ENCODE peak calls at places on chromosomes 6 and 20, in ten cellular contexts. One of them, this sample, is unnamed.

GRCh38 chr6:24228681-24229255 is 102.8 kb downstream of the NRSN1 start:
- DNase-seq in activated CD4-positive, alpha-beta T cell treated with anti-CD3 and anti-CD28 coated beads, Interleukin-2, amount 50 U/mL, for 48 hours: no peak
- DNase-seq in WTC11: no peak
- DNase-seq in stimulated activated naive CD8-positive, alpha-beta T cell treated with anti-CD3 and anti-CD28 coated beads, Interleukin-15, amount 100 ng/mL, for 72 hours: peak; percentile 26
- DNase-seq in tibial artery: no peak
- DNase-seq in AG09309: no peak
- DNase-seq in HT-29: no peak
- DNase-seq in SJSA1: no peak
- DNase-seq in PC-9: no peak
- DNase-seq in GOT3: no peak
- DNase-seq in this sample: no peak

GRCh38 chr6:28603920-28604319 is 78.2 kb downstream of the GPX5 start:
- DNase-seq in activated CD4-positive, alpha-beta T cell treated with anti-CD3 and anti-CD28 coated beads, Interleukin-2, amount 50 U/mL, for 48 hours: no peak
- DNase-seq in WTC11: no peak
- DNase-seq in stimulated activated naive CD8-positive, alpha-beta T cell treated with anti-CD3 and anti-CD28 coated beads, Interleukin-15, amount 100 ng/mL, for 72 hours: no peak
- DNase-seq in tibial artery: no peak
- DNase-seq in AG09309: no peak
- DNase-seq in HT-29: no peak
- DNase-seq in SJSA1: no peak
- DNase-seq in PC-9: no peak
- DNase-seq in GOT3: no peak
- DNase-seq in this sample: peak; percentile 49

GRCh38 chr6:143673638-143674037 is 4.1 kb upstream of the PHACTR2 start:
- DNase-seq in activated CD4-positive, alpha-beta T cell treated with anti-CD3 and anti-CD28 coated beads, Interleukin-2, amount 50 U/mL, for 48 hours: no peak
- DNase-seq in WTC11: no peak
- DNase-seq in stimulated activated naive CD8-positive, alpha-beta T cell treated with anti-CD3 and anti-CD28 coated beads, Interleukin-15, amount 100 ng/mL, for 72 hours: no peak
- DNase-seq in tibial artery: no peak
- DNase-seq in AG09309: peak; percentile 54
- DNase-seq in HT-29: peak; percentile 73
- DNase-seq in SJSA1: peak; percentile 82
- DNase-seq in PC-9: peak; percentile 96
- DNase-seq in GOT3: no peak
- DNase-seq in this sample: peak; percentile 50

GRCh38 chr6:51467231-51467952 is 620.0 kb downstream of the PKHD1 start:
- DNase-seq in activated CD4-positive, alpha-beta T cell treated with anti-CD3 and anti-CD28 coated beads, Interleukin-2, amount 50 U/mL, for 48 hours: no peak
- DNase-seq in WTC11: no peak
- DNase-seq in stimulated activated naive CD8-positive, alpha-beta T cell treated with anti-CD3 and anti-CD28 coated beads, Interleukin-15, amount 100 ng/mL, for 72 hours: no peak
- DNase-seq in tibial artery: no peak
- DNase-seq in AG09309: no peak
- DNase-seq in HT-29: no peak
- DNase-seq in SJSA1: no peak
- DNase-seq in PC-9: no peak
- DNase-seq in GOT3: no peak
- DNase-seq in this sample: no peak

GRCh38 chr6:93468291-93468690 is 48.9 kb upstream of the EPHA7 start:
- DNase-seq in activated CD4-positive, alpha-beta T cell treated with anti-CD3 and anti-CD28 coated beads, Interleukin-2, amount 50 U/mL, for 48 hours: no peak
- DNase-seq in WTC11: peak; percentile 12
- DNase-seq in stimulated activated naive CD8-positive, alpha-beta T cell treated with anti-CD3 and anti-CD28 coated beads, Interleukin-15, amount 100 ng/mL, for 72 hours: no peak
- DNase-seq in tibial artery: no peak
- DNase-seq in AG09309: no peak
- DNase-seq in HT-29: no peak
- DNase-seq in SJSA1: no peak
- DNase-seq in PC-9: no peak
- DNase-seq in GOT3: no peak
- DNase-seq in this sample: peak; percentile 68

GRCh38 chr20:8234580-8234979 is 102.5 kb downstream of the PLCB1 start:
- DNase-seq in activated CD4-positive, alpha-beta T cell treated with anti-CD3 and anti-CD28 coated beads, Interleukin-2, amount 50 U/mL, for 48 hours: no peak
- DNase-seq in WTC11: no peak
- DNase-seq in stimulated activated naive CD8-positive, alpha-beta T cell treated with anti-CD3 and anti-CD28 coated beads, Interleukin-15, amount 100 ng/mL, for 72 hours: no peak
- DNase-seq in tibial artery: no peak
- DNase-seq in AG09309: no peak
- DNase-seq in HT-29: no peak
- DNase-seq in SJSA1: no peak
- DNase-seq in PC-9: no peak
- DNase-seq in GOT3: no peak
- DNase-seq in this sample: no peak

GRCh38 chr20:49615401-49616153 is 47.6 kb upstream of the PTGIS start:
- DNase-seq in activated CD4-positive, alpha-beta T cell treated with anti-CD3 and anti-CD28 coated beads, Interleukin-2, amount 50 U/mL, for 48 hours: no peak
- DNase-seq in WTC11: no peak
- DNase-seq in stimulated activated naive CD8-positive, alpha-beta T cell treated with anti-CD3 and anti-CD28 coated beads, Interleukin-15, amount 100 ng/mL, for 72 hours: no peak
- DNase-seq in tibial artery: no peak
- DNase-seq in AG09309: no peak
- DNase-seq in HT-29: peak; percentile 94
- DNase-seq in SJSA1: no peak
- DNase-seq in PC-9: peak; percentile 98
- DNase-seq in GOT3: no peak
- DNase-seq in this sample: no peak

GRCh38 chr20:19048898-19049889 is 163.2 kb upstream of the SLC24A3 start:
- DNase-seq in activated CD4-positive, alpha-beta T cell treated with anti-CD3 and anti-CD28 coated beads, Interleukin-2, amount 50 U/mL, for 48 hours: no peak
- DNase-seq in WTC11: no peak
- DNase-seq in stimulated activated naive CD8-positive, alpha-beta T cell treated with anti-CD3 and anti-CD28 coated beads, Interleukin-15, amount 100 ng/mL, for 72 hours: no peak
- DNase-seq in tibial artery: no peak
- DNase-seq in AG09309: no peak
- DNase-seq in HT-29: no peak
- DNase-seq in SJSA1: no peak
- DNase-seq in PC-9: no peak
- DNase-seq in GOT3: no peak
- DNase-seq in this sample: no peak

GRCh38 chr6:144390202-144390601 is 105.1 kb downstream of the UTRN start:
- DNase-seq in activated CD4-positive, alpha-beta T cell treated with anti-CD3 and anti-CD28 coated beads, Interleukin-2, amount 50 U/mL, for 48 hours: no peak
- DNase-seq in WTC11: no peak
- DNase-seq in stimulated activated naive CD8-positive, alpha-beta T cell treated with anti-CD3 and anti-CD28 coated beads, Interleukin-15, amount 100 ng/mL, for 72 hours: no peak
- DNase-seq in tibial artery: no peak
- DNase-seq in AG09309: no peak
- DNase-seq in HT-29: no peak
- DNase-seq in SJSA1: no peak
- DNase-seq in PC-9: no peak
- DNase-seq in GOT3: no peak
- DNase-seq in this sample: no peak

GRCh38 chr6:104357928-104358327 is 501.8 kb downstream of the HACE1 start:
- DNase-seq in activated CD4-positive, alpha-beta T cell treated with anti-CD3 and anti-CD28 coated beads, Interleukin-2, amount 50 U/mL, for 48 hours: no peak
- DNase-seq in WTC11: no peak
- DNase-seq in stimulated activated naive CD8-positive, alpha-beta T cell treated with anti-CD3 and anti-CD28 coated beads, Interleukin-15, amount 100 ng/mL, for 72 hours: no peak
- DNase-seq in tibial artery: no peak
- DNase-seq in AG09309: no peak
- DNase-seq in HT-29: no peak
- DNase-seq in SJSA1: no peak
- DNase-seq in PC-9: no peak
- DNase-seq in GOT3: no peak
- DNase-seq in this sample: no peak

GRCh38 chr20:51985013-51985415 is 182.7 kb upstream of the SALL4 start:
- DNase-seq in activated CD4-positive, alpha-beta T cell treated with anti-CD3 and anti-CD28 coated beads, Interleukin-2, amount 50 U/mL, for 48 hours: no peak
- DNase-seq in WTC11: no peak
- DNase-seq in stimulated activated naive CD8-positive, alpha-beta T cell treated with anti-CD3 and anti-CD28 coated beads, Interleukin-15, amount 100 ng/mL, for 72 hours: no peak
- DNase-seq in tibial artery: no peak
- DNase-seq in AG09309: peak; percentile 98
- DNase-seq in HT-29: peak; percentile 78
- DNase-seq in SJSA1: peak; percentile 87
- DNase-seq in PC-9: peak; percentile 99
- DNase-seq in GOT3: no peak
- DNase-seq in this sample: peak; percentile 62

GRCh38 chr6:146032387-146032786 is 3.5 kb downstream of the GRM1 start:
- DNase-seq in activated CD4-positive, alpha-beta T cell treated with anti-CD3 and anti-CD28 coated beads, Interleukin-2, amount 50 U/mL, for 48 hours: no peak
- DNase-seq in WTC11: no peak
- DNase-seq in stimulated activated naive CD8-positive, alpha-beta T cell treated with anti-CD3 and anti-CD28 coated beads, Interleukin-15, amount 100 ng/mL, for 72 hours: no peak
- DNase-seq in tibial artery: no peak
- DNase-seq in AG09309: no peak
- DNase-seq in HT-29: no peak
- DNase-seq in SJSA1: no peak
- DNase-seq in PC-9: no peak
- DNase-seq in GOT3: no peak
- DNase-seq in this sample: no peak

GRCh38 chr20:45823949-45824835 is 2.9 kb downstream of the TNNC2 start:
- DNase-seq in activated CD4-positive, alpha-beta T cell treated with anti-CD3 and anti-CD28 coated beads, Interleukin-2, amount 50 U/mL, for 48 hours: peak; percentile 50
- DNase-seq in WTC11: peak; percentile 81
- DNase-seq in stimulated activated naive CD8-positive, alpha-beta T cell treated with anti-CD3 and anti-CD28 coated beads, Interleukin-15, amount 100 ng/mL, for 72 hours: peak; percentile 65
- DNase-seq in tibial artery: no peak
- DNase-seq in AG09309: no peak
- DNase-seq in HT-29: peak; percentile 71
- DNase-seq in SJSA1: no peak
- DNase-seq in PC-9: peak; percentile 20
- DNase-seq in GOT3: no peak
- DNase-seq in this sample: peak; percentile 89

GRCh38 chr20:24533449-24533848 is 64.0 kb downstream of the SYNDIG1 start:
- DNase-seq in activated CD4-positive, alpha-beta T cell treated with anti-CD3 and anti-CD28 coated beads, Interleukin-2, amount 50 U/mL, for 48 hours: no peak
- DNase-seq in WTC11: peak; percentile 22
- DNase-seq in stimulated activated naive CD8-positive, alpha-beta T cell treated with anti-CD3 and anti-CD28 coated beads, Interleukin-15, amount 100 ng/mL, for 72 hours: no peak
- DNase-seq in tibial artery: no peak
- DNase-seq in AG09309: no peak
- DNase-seq in HT-29: peak; percentile 7
- DNase-seq in SJSA1: no peak
- DNase-seq in PC-9: no peak
- DNase-seq in GOT3: no peak
- DNase-seq in this sample: peak; percentile 34

GRCh38 chr6:160992323-160993314 is 1.1 kb downstream of the MAP3K4 start:
- DNase-seq in activated CD4-positive, alpha-beta T cell treated with anti-CD3 and anti-CD28 coated beads, Interleukin-2, amount 50 U/mL, for 48 hours: peak; percentile 19
- DNase-seq in WTC11: peak; percentile 45
- DNase-seq in stimulated activated naive CD8-positive, alpha-beta T cell treated with anti-CD3 and anti-CD28 coated beads, Interleukin-15, amount 100 ng/mL, for 72 hours: no peak
- DNase-seq in tibial artery: peak; percentile 33
- DNase-seq in AG09309: no peak
- DNase-seq in HT-29: peak; percentile 77
- DNase-seq in SJSA1: peak; percentile 67
- DNase-seq in PC-9: no peak
- DNase-seq in GOT3: no peak
- DNase-seq in this sample: peak; percentile 81

GRCh38 chr6:164929155-164929977 is 380.0 kb downstream of the C6orf118 start:
- DNase-seq in activated CD4-positive, alpha-beta T cell treated with anti-CD3 and anti-CD28 coated beads, Interleukin-2, amount 50 U/mL, for 48 hours: no peak
- DNase-seq in WTC11: no peak
- DNase-seq in stimulated activated naive CD8-positive, alpha-beta T cell treated with anti-CD3 and anti-CD28 coated beads, Interleukin-15, amount 100 ng/mL, for 72 hours: no peak
- DNase-seq in tibial artery: no peak
- DNase-seq in AG09309: no peak
- DNase-seq in HT-29: no peak
- DNase-seq in SJSA1: no peak
- DNase-seq in PC-9: no peak
- DNase-seq in GOT3: no peak
- DNase-seq in this sample: no peak

GRCh38 chr6:7050099-7050498 is 57.7 kb upstream of the RREB1 start:
- DNase-seq in activated CD4-positive, alpha-beta T cell treated with anti-CD3 and anti-CD28 coated beads, Interleukin-2, amount 50 U/mL, for 48 hours: no peak
- DNase-seq in WTC11: no peak
- DNase-seq in stimulated activated naive CD8-positive, alpha-beta T cell treated with anti-CD3 and anti-CD28 coated beads, Interleukin-15, amount 100 ng/mL, for 72 hours: no peak
- DNase-seq in tibial artery: no peak
- DNase-seq in AG09309: no peak
- DNase-seq in HT-29: no peak
- DNase-seq in SJSA1: no peak
- DNase-seq in PC-9: peak; percentile 57
- DNase-seq in GOT3: no peak
- DNase-seq in this sample: no peak

GRCh38 chr20:57514273-57514751 is 10.6 kb downstream of the CTCFL start:
- DNase-seq in activated CD4-positive, alpha-beta T cell treated with anti-CD3 and anti-CD28 coated beads, Interleukin-2, amount 50 U/mL, for 48 hours: peak; percentile 24
- DNase-seq in WTC11: peak; percentile 71
- DNase-seq in stimulated activated naive CD8-positive, alpha-beta T cell treated with anti-CD3 and anti-CD28 coated beads, Interleukin-15, amount 100 ng/mL, for 72 hours: no peak
- DNase-seq in tibial artery: peak; percentile 81
- DNase-seq in AG09309: peak; percentile 25
- DNase-seq in HT-29: peak; percentile 90
- DNase-seq in SJSA1: peak; percentile 34
- DNase-seq in PC-9: peak; percentile 56
- DNase-seq in GOT3: no peak
- DNase-seq in this sample: peak; percentile 92

GRCh38 chr6:44897286-44897685 is 430.8 kb upstream of the RUNX2 start:
- DNase-seq in activated CD4-positive, alpha-beta T cell treated with anti-CD3 and anti-CD28 coated beads, Interleukin-2, amount 50 U/mL, for 48 hours: no peak
- DNase-seq in WTC11: no peak
- DNase-seq in stimulated activated naive CD8-positive, alpha-beta T cell treated with anti-CD3 and anti-CD28 coated beads, Interleukin-15, amount 100 ng/mL, for 72 hours: no peak
- DNase-seq in tibial artery: no peak
- DNase-seq in AG09309: no peak
- DNase-seq in HT-29: no peak
- DNase-seq in SJSA1: no peak
- DNase-seq in PC-9: no peak
- DNase-seq in GOT3: no peak
- DNase-seq in this sample: no peak

GRCh38 chr6:10080561-10080960 is 334.3 kb downstream of the TFAP2A start:
- DNase-seq in activated CD4-positive, alpha-beta T cell treated with anti-CD3 and anti-CD28 coated beads, Interleukin-2, amount 50 U/mL, for 48 hours: no peak
- DNase-seq in WTC11: no peak
- DNase-seq in stimulated activated naive CD8-positive, alpha-beta T cell treated with anti-CD3 and anti-CD28 coated beads, Interleukin-15, amount 100 ng/mL, for 72 hours: no peak
- DNase-seq in tibial artery: no peak
- DNase-seq in AG09309: no peak
- DNase-seq in HT-29: no peak
- DNase-seq in SJSA1: no peak
- DNase-seq in PC-9: no peak
- DNase-seq in GOT3: no peak
- DNase-seq in this sample: no peak

GRCh38 chr6:61210549-61210948 is 1075.5 kb downstream of the KHDRBS2 start:
- DNase-seq in activated CD4-positive, alpha-beta T cell treated with anti-CD3 and anti-CD28 coated beads, Interleukin-2, amount 50 U/mL, for 48 hours: no peak
- DNase-seq in WTC11: no peak
- DNase-seq in stimulated activated naive CD8-positive, alpha-beta T cell treated with anti-CD3 and anti-CD28 coated beads, Interleukin-15, amount 100 ng/mL, for 72 hours: no peak
- DNase-seq in tibial artery: no peak
- DNase-seq in AG09309: no peak
- DNase-seq in HT-29: no peak
- DNase-seq in SJSA1: no peak
- DNase-seq in PC-9: no peak
- DNase-seq in GOT3: no peak
- DNase-seq in this sample: peak; percentile 45

GRCh38 chr6:115932481-115932880 is 128.2 kb downstream of the FRK start:
- DNase-seq in activated CD4-positive, alpha-beta T cell treated with anti-CD3 and anti-CD28 coated beads, Interleukin-2, amount 50 U/mL, for 48 hours: no peak
- DNase-seq in WTC11: no peak
- DNase-seq in stimulated activated naive CD8-positive, alpha-beta T cell treated with anti-CD3 and anti-CD28 coated beads, Interleukin-15, amount 100 ng/mL, for 72 hours: no peak
- DNase-seq in tibial artery: no peak
- DNase-seq in AG09309: no peak
- DNase-seq in HT-29: no peak
- DNase-seq in SJSA1: no peak
- DNase-seq in PC-9: peak; percentile 28
- DNase-seq in GOT3: no peak
- DNase-seq in this sample: no peak

GRCh38 chr6:148529010-148529409 is 186.4 kb downstream of the SASH1 start:
- DNase-seq in activated CD4-positive, alpha-beta T cell treated with anti-CD3 and anti-CD28 coated beads, Interleukin-2, amount 50 U/mL, for 48 hours: no peak
- DNase-seq in WTC11: no peak
- DNase-seq in stimulated activated naive CD8-positive, alpha-beta T cell treated with anti-CD3 and anti-CD28 coated beads, Interleukin-15, amount 100 ng/mL, for 72 hours: no peak
- DNase-seq in tibial artery: no peak
- DNase-seq in AG09309: no peak
- DNase-seq in HT-29: no peak
- DNase-seq in SJSA1: no peak
- DNase-seq in PC-9: no peak
- DNase-seq in GOT3: no peak
- DNase-seq in this sample: no peak

GRCh38 chr6:34953084-34954025 is 64.3 kb downstream of the ANKS1A start:
- DNase-seq in activated CD4-positive, alpha-beta T cell treated with anti-CD3 and anti-CD28 coated beads, Interleukin-2, amount 50 U/mL, for 48 hours: no peak
- DNase-seq in WTC11: no peak
- DNase-seq in stimulated activated naive CD8-positive, alpha-beta T cell treated with anti-CD3 and anti-CD28 coated beads, Interleukin-15, amount 100 ng/mL, for 72 hours: no peak
- DNase-seq in tibial artery: no peak
- DNase-seq in AG09309: peak; percentile 18
- DNase-seq in HT-29: peak; percentile 82
- DNase-seq in SJSA1: peak; percentile 55
- DNase-seq in PC-9: peak; percentile 79
- DNase-seq in GOT3: no peak
- DNase-seq in this sample: no peak

GRCh38 chr6:4265740-4266139 is 130.4 kb upstream of the ECI2 start:
- DNase-seq in activated CD4-positive, alpha-beta T cell treated with anti-CD3 and anti-CD28 coated beads, Interleukin-2, amount 50 U/mL, for 48 hours: no peak
- DNase-seq in WTC11: no peak
- DNase-seq in stimulated activated naive CD8-positive, alpha-beta T cell treated with anti-CD3 and anti-CD28 coated beads, Interleukin-15, amount 100 ng/mL, for 72 hours: no peak
- DNase-seq in tibial artery: no peak
- DNase-seq in AG09309: no peak
- DNase-seq in HT-29: no peak
- DNase-seq in SJSA1: no peak
- DNase-seq in PC-9: no peak
- DNase-seq in GOT3: no peak
- DNase-seq in this sample: no peak

GRCh38 chr20:8220716-8221115 is 88.7 kb downstream of the PLCB1 start:
- DNase-seq in activated CD4-positive, alpha-beta T cell treated with anti-CD3 and anti-CD28 coated beads, Interleukin-2, amount 50 U/mL, for 48 hours: no peak
- DNase-seq in WTC11: no peak
- DNase-seq in stimulated activated naive CD8-positive, alpha-beta T cell treated with anti-CD3 and anti-CD28 coated beads, Interleukin-15, amount 100 ng/mL, for 72 hours: no peak
- DNase-seq in tibial artery: no peak
- DNase-seq in AG09309: no peak
- DNase-seq in HT-29: no peak
- DNase-seq in SJSA1: no peak
- DNase-seq in PC-9: no peak
- DNase-seq in GOT3: no peak
- DNase-seq in this sample: no peak

GRCh38 chr20:13288357-13288756 is 67.3 kb downstream of the ISM1 start:
- DNase-seq in activated CD4-positive, alpha-beta T cell treated with anti-CD3 and anti-CD28 coated beads, Interleukin-2, amount 50 U/mL, for 48 hours: no peak
- DNase-seq in WTC11: no peak
- DNase-seq in stimulated activated naive CD8-positive, alpha-beta T cell treated with anti-CD3 and anti-CD28 coated beads, Interleukin-15, amount 100 ng/mL, for 72 hours: no peak
- DNase-seq in tibial artery: no peak
- DNase-seq in AG09309: no peak
- DNase-seq in HT-29: no peak
- DNase-seq in SJSA1: no peak
- DNase-seq in PC-9: no peak
- DNase-seq in GOT3: no peak
- DNase-seq in this sample: no peak

GRCh38 chr6:142784344-142784743 is 160.6 kb downstream of the HIVEP2 start:
- DNase-seq in activated CD4-positive, alpha-beta T cell treated with anti-CD3 and anti-CD28 coated beads, Interleukin-2, amount 50 U/mL, for 48 hours: no peak
- DNase-seq in WTC11: no peak
- DNase-seq in stimulated activated naive CD8-positive, alpha-beta T cell treated with anti-CD3 and anti-CD28 coated beads, Interleukin-15, amount 100 ng/mL, for 72 hours: peak; percentile 21
- DNase-seq in tibial artery: no peak
- DNase-seq in AG09309: no peak
- DNase-seq in HT-29: no peak
- DNase-seq in SJSA1: peak; percentile 25
- DNase-seq in PC-9: no peak
- DNase-seq in GOT3: no peak
- DNase-seq in this sample: no peak